ENCODE peak calls at places on chromosomes 12 and 14, in five cellular contexts. M is heart left ventricle; W is lower leg skin; D is CD8-positive, alpha-beta T cell; S is right lobe of liver. Z is an unnamed sample.

GRCh38 chr14:54493293-54493692 is 4.5 kb upstream of the GMFB start:
- DNase-seq in M (no peak), W (no peak), D (no peak), S (no peak), Z (no peak)

GRCh38 chr12:53235164-53235563 is 3.2 kb upstream of the RARG start:
- DNase-seq in M (no peak), W (no peak), D (no peak), S (no peak), Z (no peak)

GRCh38 chr14:77175843-77176242 is 5.8 kb upstream of the TMEM63C start:
- DNase-seq in M (no peak), W (no peak), D (no peak), S (no peak), Z (no peak)

GRCh38 chr14:73610692-73611091 is 1.6 kb upstream of the ACOT6 start:
- DNase-seq in M (no peak), W (no peak), D (no peak), S (peak; percentile 83), Z (no peak)

GRCh38 chr12:130838284-130838950 is 633 bp downstream of the STX2 start:
- DNase-seq in M (peak; percentile 46), W (peak; percentile 19), D (no peak), S (peak; percentile 92), Z (no peak)

GRCh38 chr12:91383106-91383505 is 200.5 kb upstream of the DCN start:
- DNase-seq in M (no peak), W (no peak), D (no peak), S (no peak), Z (no peak)

GRCh38 chr12:114774181-114774580 is 90.2 kb upstream of the TBX3 start:
- DNase-seq in M (no peak), W (no peak), D (no peak), S (no peak), Z (no peak)

GRCh38 chr12:5500326-5500659 is 68.4 kb downstream of the NTF3 start:
- DNase-seq in M (no peak), W (no peak), D (no peak), S (no peak), Z (no peak)

DNA sequence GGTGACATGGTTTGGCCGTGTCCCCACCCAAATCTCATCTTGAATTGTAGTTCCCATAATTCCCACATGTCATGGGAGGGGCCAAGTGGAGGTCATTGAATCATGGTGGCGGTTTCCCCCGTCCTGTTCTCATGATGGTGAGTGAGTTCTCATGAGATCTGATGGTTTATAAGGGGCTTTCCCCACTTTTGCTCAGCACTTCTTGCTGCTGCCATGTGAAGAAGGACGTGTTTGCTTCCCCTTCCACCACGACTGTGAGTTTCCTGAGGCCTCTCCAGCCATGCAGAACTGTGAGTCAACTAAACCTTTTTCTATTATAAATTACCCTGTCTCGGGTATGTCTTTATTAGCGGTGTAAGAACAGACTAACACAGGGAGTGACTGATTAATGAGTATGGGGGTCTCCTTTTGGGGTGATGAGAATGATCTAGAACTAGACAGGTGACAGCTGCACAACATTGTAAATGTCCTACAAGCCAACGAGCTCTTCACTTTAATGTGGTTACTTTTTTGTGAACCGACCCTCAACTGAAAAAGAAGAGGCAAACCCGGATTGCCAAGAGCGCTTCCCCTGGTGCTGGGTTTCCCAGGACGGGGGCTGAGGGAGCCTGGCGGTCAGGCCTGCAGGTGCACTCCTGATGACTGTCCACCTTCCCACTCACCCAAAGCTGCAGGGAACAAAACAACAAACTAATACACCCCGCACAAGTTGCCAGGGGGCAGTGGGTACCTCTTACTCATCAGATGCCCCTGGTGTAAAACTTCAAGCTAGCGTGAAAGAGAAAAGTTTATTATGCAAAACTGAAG is 90.1 kb downstream of the NCOR2 start:
- DNase-seq in M (peak; percentile 13), W (no peak), D (no peak), S (no peak), Z (no peak)
- TF ChIP-seq CTCF in M (no peak), W (no peak), D (no peak), S (no peak), Z (no peak)

DNA sequence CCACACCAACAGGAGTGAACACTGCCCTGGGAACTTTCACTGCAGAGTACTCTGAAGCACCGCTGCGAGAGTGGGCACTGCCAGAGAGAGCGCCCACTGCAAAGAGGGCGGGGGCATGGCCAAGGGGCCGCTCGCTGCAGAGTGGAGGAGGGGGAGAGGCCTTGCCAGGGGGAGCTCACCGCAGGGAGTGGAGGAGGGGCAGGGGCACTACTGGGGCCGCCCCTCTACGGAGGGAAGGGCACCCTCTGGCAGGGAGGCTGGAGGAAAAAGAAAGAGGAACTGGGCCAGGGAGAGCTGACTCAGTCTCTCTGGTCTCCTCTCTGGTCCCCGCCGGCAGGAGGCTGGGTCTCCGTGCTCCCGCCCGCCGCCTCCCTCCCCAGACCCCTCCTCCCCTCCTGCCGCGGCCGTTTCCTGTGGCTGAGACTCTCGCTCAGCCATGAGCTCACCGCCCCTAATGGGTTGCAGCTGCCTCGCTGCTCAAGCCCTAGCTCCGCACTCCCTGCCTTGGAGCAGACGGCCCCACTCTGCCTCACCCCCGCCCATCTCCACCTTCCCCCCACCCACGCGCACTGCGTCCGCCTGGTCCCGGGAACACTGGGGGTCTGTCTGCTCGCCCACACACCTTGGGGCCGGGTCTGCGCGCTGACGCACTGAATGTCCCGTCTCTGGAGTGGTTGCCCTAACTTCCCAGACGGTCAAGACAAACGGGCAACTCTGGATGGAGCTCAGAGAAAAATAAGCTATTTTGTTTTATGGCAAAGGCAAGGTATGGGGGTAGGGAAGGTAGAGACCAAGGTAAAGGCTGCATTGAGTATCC is 1.3 kb downstream of the ARHGEF40 start:
- DNase-seq in M (peak; percentile 92), W (peak; percentile 79), D (no peak), S (peak; percentile 76), Z (peak; percentile 98)
- TF ChIP-seq CTCF in M (no peak), W (no peak), D (no peak), S (no peak), Z (peak; percentile 5)

GRCh38 chr12:49587174-49587908 is 18.1 kb downstream of the FAM186B start:
- DNase-seq in M (no peak), W (no peak), D (no peak), S (no peak), Z (no peak)
- TF ChIP-seq CTCF in M (no peak), W (no peak), D (no peak), S (no peak), Z (no peak)

GRCh38 chr12:66143868-66144267 is 13.3 kb upstream of the LLPH start:
- DNase-seq in M (no peak), W (no peak), D (no peak), S (no peak), Z (no peak)

GRCh38 chr12:66144796-66145754 is 14.5 kb upstream of the LLPH start:
- DNase-seq in M (no peak), W (peak; percentile 70), D (no peak), S (peak; percentile 72), Z (no peak)

GRCh38 chr12:66154776-66155175 is 15.0 kb downstream of the TMBIM4 start:
- DNase-seq in M (no peak), W (no peak), D (no peak), S (no peak), Z (no peak)

GRCh38 chr12:66152732-66153131 is 17.1 kb downstream of the TMBIM4 start:
- DNase-seq in M (no peak), W (no peak), D (no peak), S (no peak), Z (no peak)

GRCh38 chr12:66149702-66150398 is 19.3 kb upstream of the LLPH start:
- DNase-seq in M (peak; percentile 35), W (no peak), D (no peak), S (no peak), Z (no peak)
- TF ChIP-seq CTCF in M (no peak), W (no peak), D (no peak), S (peak; percentile 14), Z (peak; percentile 32)

GRCh38 chr12:119870462-119870861 is 6.7 kb downstream of the CIT start:
- DNase-seq in M (no peak), W (no peak), D (no peak), S (no peak), Z (no peak)

GRCh38 chr12:119864591-119864990 is 12.5 kb downstream of the CIT start:
- DNase-seq in M (no peak), W (no peak), D (no peak), S (no peak), Z (no peak)

GRCh38 chr12:119868992-119869391 is 8.1 kb downstream of the CIT start:
- DNase-seq in M (no peak), W (no peak), D (no peak), S (no peak), Z (no peak)

GRCh38 chr12:119869720-119870119 is 7.4 kb downstream of the CIT start:
- DNase-seq in M (no peak), W (peak; percentile 26), D (no peak), S (no peak), Z (no peak)
- TF ChIP-seq CTCF in M (no peak), W (no peak), D (no peak), S (no peak), Z (no peak)

DNA sequence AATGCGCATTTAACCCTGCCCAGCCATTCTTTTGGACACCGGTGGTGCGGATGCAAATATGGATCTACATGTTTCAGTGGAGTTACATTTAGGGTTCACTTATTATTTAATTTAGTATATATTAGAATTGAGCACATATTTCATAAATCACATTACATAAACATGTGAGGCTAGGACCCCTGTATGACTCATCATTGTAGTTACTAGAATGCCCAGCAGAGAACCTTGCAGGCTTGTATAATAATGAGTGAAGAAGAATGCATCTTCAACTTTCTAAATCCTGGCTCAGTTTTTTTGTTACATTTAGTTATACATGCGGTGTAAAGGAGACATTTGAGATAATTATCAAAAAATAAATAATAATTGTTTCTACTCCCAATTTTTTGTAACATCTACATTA is 369.0 kb downstream of the ATP23 start:
- DNase-seq in M (no peak), W (no peak), D (no peak), S (no peak), Z (no peak)
- TF ChIP-seq CTCF in M (no peak), W (no peak), D (no peak), S (no peak), Z (peak; percentile 59)

GRCh38 chr12:51028126-51028810 is 2.1 kb upstream of the SLC11A2 start:
- DNase-seq in M (no peak), W (peak; percentile 47), D (no peak), S (no peak), Z (no peak)
- TF ChIP-seq CTCF in M (no peak), W (no peak), D (no peak), S (peak; percentile 25), Z (peak; percentile 68)

DNA sequence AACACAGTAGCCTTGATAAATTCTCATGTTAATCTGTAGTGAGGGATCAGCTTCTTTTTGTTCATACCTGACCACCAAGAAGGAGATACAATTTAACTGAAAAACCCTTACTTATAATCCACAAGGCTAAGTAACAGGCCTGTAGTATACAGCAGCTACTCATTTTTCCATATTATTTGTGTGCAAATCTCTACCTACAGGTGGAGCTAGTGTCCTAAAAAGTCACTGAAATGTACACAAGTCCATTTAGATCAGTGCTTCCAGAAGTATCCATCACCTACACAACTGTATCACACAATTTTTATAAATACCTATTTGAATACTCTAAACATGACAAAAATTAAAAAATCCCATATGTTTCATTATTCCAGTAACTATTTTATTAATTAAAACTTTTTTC is 173.2 kb downstream of the SLC35F4 start:
- DNase-seq in M (no peak), W (no peak), D (no peak), S (no peak), Z (no peak)
- TF ChIP-seq CTCF in M (peak; percentile 45), W (no peak), D (no peak), S (peak; percentile 36), Z (peak; percentile 79)

Z was measured in chondrocyte.